ENCODE peak calls at places on chromosomes 3 and 15, in ten cellular contexts. B is heart left ventricle, I is AG09309, X is AG04450, K is lung, Y is sigmoid colon, S is GM06990, E is H1, U is dorsolateral prefrontal cortex, D is cardiac fibroblast. M is an unnamed sample.

GRCh38 chr15:52309154-52309548 is 13.5 kb upstream of the MYO5C start:
- DNase-seq in E (no peak), B (no peak), K (no peak), I (no peak), X (no peak), Y (no peak), S (no peak), D (no peak), U (no peak), M (no peak)

GRCh38 chr3:130705501-130705900 is 41.1 kb downstream of the PIK3R4 start:
- DNase-seq in S (no peak), I (no peak), K (no peak), U (no peak), E (no peak), X (no peak), B (no peak), D (no peak), Y (no peak), M (no peak)

GRCh38 chr3:64148955-64149653 is 76.2 kb downstream of the PRICKLE2 start:
- DNase-seq in I (no peak), S (no peak), U (no peak), X (no peak), E (no peak), D (no peak), K (no peak), B (no peak), Y (no peak), M (no peak)

GRCh38 chr15:47383102-47383501 is 334.2 kb upstream of the SEMA6D start:
- DNase-seq in D (no peak), K (no peak), X (no peak), B (no peak), E (no peak), I (no peak), U (no peak), S (no peak), Y (no peak), M (no peak)

GRCh38 chr15:76177491-76178040 is 117.8 kb downstream of the TMEM266 start:
- DNase-seq in Y (peak), K (no peak), X (no peak), U (no peak), B (peak), S (no peak), E (no peak), D (peak), I (peak), M (no peak)

GRCh38 chr15:74220475-74221248 is 15.5 kb upstream of the CCDC33 start:
- DNase-seq in U (no peak), S (no peak), E (no peak), I (no peak), B (no peak), Y (no peak), D (no peak), X (no peak), K (no peak), M (no peak)

GRCh38 chr15:48352474-48353072 is 21.3 kb downstream of the DUT start:
- DNase-seq in U (no peak), X (no peak), S (peak), B (peak), Y (peak), I (no peak), K (peak), D (peak), E (no peak), M (no peak)

GRCh38 chr15:71387825-71388224 is 272.6 kb downstream of the THSD4 start:
- DNase-seq in Y (no peak), U (no peak), S (no peak), E (no peak), I (no peak), B (no peak), K (no peak), D (no peak), X (no peak), M (no peak)

GRCh38 chr3:155805204-155805801 is 775 bp downstream of the C3orf33 start:
- DNase-seq in I (no peak), D (no peak), U (no peak), X (no peak), Y (peak), B (no peak), E (no peak), S (no peak), K (peak), M (no peak)

GRCh38 chr3:71101014-71101413 is 482.5 kb downstream of the FOXP1 start:
- DNase-seq in E (no peak), U (no peak), S (no peak), D (no peak), X (no peak), Y (no peak), I (no peak), K (no peak), B (no peak), M (peak)

GRCh38 chr15:74978503-74978902 is 16.9 kb upstream of the SCAMP5 start:
- DNase-seq in X (no peak), K (no peak), U (no peak), S (no peak), Y (no peak), E (no peak), B (no peak), D (no peak), I (no peak), M (no peak)

GRCh38 chr3:99713440-99713839 is 75.0 kb downstream of the COL8A1 start:
- DNase-seq in K (no peak), D (no peak), U (no peak), I (no peak), E (no peak), X (no peak), Y (no peak), B (no peak), S (no peak), M (no peak)

GRCh38 chr3:117165611-117166051 is 456.1 kb downstream of the TUSC7 start:
- DNase-seq in K (no peak), X (no peak), Y (no peak), B (no peak), D (no peak), E (no peak), I (no peak), S (no peak), U (no peak), M (no peak)

GRCh38 chr15:68578175-68578959 is 426 bp upstream of the CORO2B start:
- DNase-seq in K (peak), D (peak), I (peak), U (peak), S (no peak), E (peak), X (no peak), B (peak), Y (peak), M (no peak)

GRCh38 chr3:187992609-187993008 is 161.3 kb upstream of the LPP start:
- DNase-seq in U (no peak), D (no peak), Y (no peak), I (no peak), B (no peak), K (no peak), E (no peak), X (no peak), S (no peak), M (no peak)

GRCh38 chr3:152376351-152377183 is 107.8 kb downstream of the MBNL1 start:
- DNase-seq in U (no peak), X (no peak), D (peak), B (no peak), K (no peak), E (no peak), S (peak), Y (no peak), I (no peak), M (no peak)

GRCh38 chr3:28745904-28746617 is 397.4 kb upstream of the AZI2 start:
- DNase-seq in K (no peak), U (no peak), B (peak), X (no peak), Y (no peak), S (no peak), E (no peak), D (peak), I (no peak), M (no peak)

GRCh38 chr3:48747703-48748102 is 30.7 kb upstream of the IP6K2 start:
- DNase-seq in B (peak), K (no peak), U (no peak), E (no peak), X (no peak), S (no peak), Y (no peak), D (no peak), I (no peak), M (no peak)

GRCh38 chr3:155670320-155670719 is 74.6 kb downstream of the PLCH1 start:
- DNase-seq in E (no peak), X (no peak), B (no peak), I (no peak), K (no peak), S (no peak), Y (no peak), D (no peak), U (no peak), M (no peak)

GRCh38 chr15:72873379-72874233 is 90.0 kb upstream of the ADPGK start:
- DNase-seq in D (no peak), E (no peak), K (no peak), I (no peak), U (no peak), B (no peak), Y (no peak), X (no peak), S (no peak), M (no peak)

GRCh38 chr3:177410734-177411133 is 213.5 kb upstream of the TBL1XR1 start:
- DNase-seq in K (peak), X (no peak), B (no peak), Y (no peak), D (no peak), U (no peak), E (no peak), I (no peak), S (no peak), M (no peak)

GRCh38 chr3:35484939-35485605 is 154.3 kb upstream of the ARPP21 start:
- DNase-seq in S (no peak), E (no peak), Y (no peak), X (no peak), K (no peak), I (no peak), D (no peak), U (no peak), B (no peak), M (peak)

GRCh38 chr15:81813215-81813614 is 232.6 kb downstream of the MEX3B start:
- DNase-seq in I (no peak), K (no peak), Y (no peak), B (no peak), U (no peak), X (no peak), E (no peak), D (no peak), S (no peak), M (no peak)

GRCh38 chr3:104425416-104425815 is 941.3 kb upstream of the ALCAM start:
- DNase-seq in K (no peak), I (no peak), E (no peak), D (no peak), S (no peak), B (no peak), Y (no peak), U (no peak), X (no peak), M (no peak)

GRCh38 chr3:9147896-9148267 is 101.6 kb downstream of the SRGAP3 start:
- DNase-seq in B (no peak), Y (no peak), K (no peak), I (no peak), U (no peak), X (no peak), D (no peak), E (no peak), S (no peak), M (no peak)

GRCh38 chr3:20669675-20670074 is 483.7 kb upstream of the SGO1 start:
- DNase-seq in I (no peak), D (no peak), B (no peak), S (no peak), Y (no peak), K (no peak), X (no peak), U (no peak), E (no peak), M (no peak)

GRCh38 chr3:8981296-8981695 is 18.0 kb upstream of the RAD18 start:
- DNase-seq in D (no peak), S (no peak), Y (no peak), U (no peak), K (no peak), I (no peak), B (no peak), E (no peak), X (no peak), M (no peak)

GRCh38 chr3:122960652-122961051 is 66.9 kb downstream of the SEMA5B start:
- DNase-seq in Y (no peak), I (no peak), B (no peak), U (no peak), K (no peak), S (no peak), E (no peak), X (no peak), D (no peak), M (no peak)

GRCh38 chr15:79769081-79769481 is 127.7 kb downstream of the MTHFS start:
- DNase-seq in B (no peak), E (no peak), I (no peak), X (no peak), U (no peak), K (no peak), S (no peak), D (peak), Y (no peak), M (peak)
- TF ChIP-seq CTCF in B (peak), E (peak), I (peak), X (peak), U (peak), K (no peak), S (peak), D (peak), Y (no peak), M (peak)

DNA sequence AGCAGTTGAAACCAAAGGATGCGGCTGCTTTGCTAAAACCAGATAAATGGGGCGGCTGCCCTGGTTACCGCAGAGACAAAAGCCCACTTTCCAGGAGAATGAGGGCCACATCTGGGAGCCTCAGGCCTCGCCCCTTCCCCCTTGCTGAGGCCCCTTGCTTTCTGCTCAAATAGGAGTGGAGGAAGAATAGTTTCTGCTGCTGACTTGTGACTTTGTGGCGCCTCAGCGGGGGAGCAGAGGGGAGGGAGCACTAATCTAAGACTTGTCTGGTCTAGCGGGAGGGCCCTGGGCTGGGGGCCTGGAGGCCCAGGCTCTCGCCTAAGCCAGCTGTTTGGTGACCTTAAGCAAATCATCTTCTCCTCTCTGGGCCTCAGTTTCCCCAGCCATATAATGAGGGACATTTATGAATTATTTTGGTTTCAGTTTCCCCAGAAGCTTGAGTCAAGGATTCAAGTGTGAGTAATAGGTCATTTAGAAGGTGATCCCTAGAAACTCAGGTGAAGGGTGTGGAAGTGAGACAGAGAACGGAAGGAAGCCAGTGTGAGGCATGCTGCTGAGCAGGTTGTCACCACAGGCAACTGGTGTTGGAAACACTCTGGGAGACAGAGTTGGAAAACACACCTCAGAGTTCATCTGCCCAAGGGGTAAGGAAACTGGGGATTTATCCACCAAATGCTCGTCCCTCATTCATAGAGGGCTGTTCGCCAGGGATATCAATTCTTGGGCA is 25.9 kb upstream of the SMAD3 start:
- DNase-seq in D (no peak), S (no peak), X (no peak), B (no peak), E (peak), I (no peak), K (no peak), U (no peak), Y (no peak), M (no peak)
- H3K4me3 ChIP-seq in D (no peak), S (no peak), X (no peak), B (no peak), E (peak), I (no peak), K (no peak), U (no peak), Y (no peak), M (no peak)

GRCh38 chr15:101068961-101069734 is 150.0 kb downstream of the LRRK1 start:
- DNase-seq in X (no peak), E (peak), U (no peak), D (peak), Y (no peak), S (no peak), I (no peak), K (no peak), B (no peak), M (no peak)
- TF ChIP-seq CTCF in X (peak), E (peak), U (no peak), D (peak), Y (no peak), S (no peak), I (no peak), K (no peak), B (no peak), M (no peak)

DNA sequence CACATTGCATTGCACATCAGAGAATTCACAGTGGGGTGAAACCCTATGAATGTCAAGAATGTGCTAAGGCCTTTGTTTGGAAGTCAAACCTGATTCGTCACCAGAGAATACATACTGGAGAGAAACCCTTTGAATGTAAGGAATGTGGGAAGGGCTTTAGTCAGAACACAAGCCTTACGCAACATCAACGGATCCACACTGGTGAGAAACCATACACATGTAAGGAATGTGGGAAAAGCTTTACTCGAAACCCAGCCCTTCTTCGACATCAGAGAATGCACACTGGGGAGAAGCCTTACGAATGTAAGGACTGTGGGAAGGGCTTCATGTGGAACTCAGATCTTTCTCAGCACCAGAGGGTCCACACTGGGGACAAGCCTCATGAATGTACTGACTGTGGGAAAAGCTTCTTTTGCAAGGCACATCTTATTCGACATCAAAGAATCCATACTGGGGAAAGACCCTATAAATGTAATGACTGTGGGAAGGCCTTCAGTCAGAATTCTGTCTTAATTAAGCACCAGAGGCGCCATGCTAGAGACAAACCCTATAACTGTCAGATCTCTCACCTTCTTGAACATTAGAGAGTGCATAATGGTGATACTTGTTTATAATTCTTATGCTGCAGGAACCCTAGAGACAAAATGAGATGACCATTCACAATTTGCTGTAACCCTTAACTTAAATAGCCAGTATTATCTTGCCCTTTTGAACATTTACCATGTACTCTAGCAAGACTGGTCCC is 9.0 kb downstream of the ZNF662 start:
- DNase-seq in Y (no peak), U (no peak), X (no peak), D (no peak), E (no peak), S (no peak), I (no peak), B (no peak), K (no peak), M (no peak)
- H3K4me3 ChIP-seq in Y (no peak), U (no peak), X (no peak), D (no peak), E (no peak), S (no peak), I (no peak), B (no peak), K (no peak), M (no peak)

GRCh38 chr3:113771993-113772392 is 25.2 kb downstream of the ATP6V1A start:
- DNase-seq in U (no peak), D (no peak), B (no peak), K (no peak), X (no peak), I (no peak), Y (no peak), S (no peak), E (no peak), M (no peak)

GRCh38 chr3:113764698-113765097 is 17.9 kb downstream of the ATP6V1A start:
- DNase-seq in S (no peak), X (no peak), D (no peak), I (no peak), E (no peak), K (no peak), U (no peak), B (no peak), Y (no peak), M (no peak)

GRCh38 chr3:113773381-113773780 is 26.5 kb downstream of the ATP6V1A start:
- DNase-seq in E (no peak), I (peak), D (peak), B (no peak), X (peak), K (no peak), S (no peak), Y (no peak), U (no peak), M (no peak)

GRCh38 chr3:113769551-113769950 is 22.7 kb downstream of the ATP6V1A start:
- DNase-seq in S (no peak), D (peak), E (no peak), U (no peak), K (no peak), X (no peak), Y (no peak), B (no peak), I (no peak), M (no peak)
- TF ChIP-seq CTCF in S (no peak), D (peak), E (no peak), U (no peak), K (no peak), X (peak), Y (no peak), B (no peak), I (no peak), M (no peak)

DNA sequence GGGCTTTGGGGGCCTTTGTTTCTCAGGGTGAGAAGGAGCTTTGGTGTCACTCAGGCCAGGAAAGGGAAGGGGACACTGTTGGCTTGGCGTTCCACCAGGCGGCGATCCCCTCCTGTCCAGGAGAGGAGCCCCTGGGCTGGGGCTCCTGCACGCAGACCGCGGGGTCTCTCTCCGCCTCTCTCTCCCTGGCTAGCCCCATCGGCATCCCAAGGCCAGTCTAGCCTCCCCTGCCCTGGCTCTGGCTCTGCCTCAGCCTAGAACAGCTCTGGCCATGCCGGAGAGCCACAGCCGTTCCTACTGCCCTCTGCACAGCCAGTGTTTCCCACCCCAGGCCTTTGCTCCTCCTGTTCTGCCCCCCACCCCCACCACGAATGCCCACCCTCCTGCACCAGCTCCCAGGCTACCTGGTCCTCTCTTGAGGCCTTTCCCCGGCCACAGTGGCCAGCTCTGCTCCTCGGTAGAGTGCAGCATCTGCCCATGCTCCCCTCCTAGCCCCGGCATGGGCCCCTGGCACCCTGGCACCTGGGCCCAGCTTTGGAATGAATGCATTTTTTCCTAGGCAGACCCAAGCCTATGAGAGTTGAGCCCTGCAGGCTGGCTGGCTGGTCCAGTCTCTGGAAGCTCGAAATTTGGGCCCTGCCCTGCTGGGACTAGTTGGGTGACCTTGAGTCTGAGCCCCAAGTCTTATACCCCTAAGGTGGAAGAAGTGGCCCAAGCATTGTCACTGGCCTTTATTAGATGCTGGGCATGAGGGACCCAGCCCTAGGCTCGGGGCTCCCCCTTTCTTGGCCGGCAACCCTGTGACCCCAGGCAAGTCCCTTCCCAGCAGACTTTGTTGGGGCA is 2.4 kb downstream of the PLXNA1 start:
- DNase-seq in Y (no peak), I (no peak), B (no peak), K (no peak), U (no peak), D (no peak), S (no peak), X (no peak), E (no peak), M (no peak)
- H3K4me3 ChIP-seq in Y (no peak), I (peak), B (no peak), K (no peak), U (peak), D (no peak), S (no peak), X (peak), E (no peak), M (no peak)

M was measured in epithelial cell of proximal tubule.